ENCODE peak calls at places on chromosome 1, in eight cellular contexts. G, C, M, S, Y, U, O and K are unnamed samples.

GRCh38 chr1:218558411-218558810 is 213.3 kb downstream of the TGFB2 start:
- DNase-seq in G (no peak), C (no peak), M (no peak), S (no peak), Y (no peak), U (no peak), O (no peak), K (no peak)

GRCh38 chr1:43616383-43616782 is 33.6 kb upstream of the KDM4A start:
- DNase-seq in G (no peak), C (no peak), M (no peak), S (no peak), Y (no peak), U (no peak), O (no peak), K (no peak)

GRCh38 chr1:192225713-192226112 is 67.5 kb downstream of the RGS18 start:
- DNase-seq in G (peak; percentile 32), C (no peak), M (no peak), S (no peak), Y (no peak), U (no peak), O (no peak), K (no peak)

GRCh38 chr1:248834343-248834940 is 3.6 kb upstream of the ZNF672 start:
- DNase-seq in G (no peak), C (no peak), M (no peak), S (no peak), Y (no peak), U (no peak), O (no peak), K (no peak)

GRCh38 chr1:87867631-87868030 is 539.0 kb downstream of the LMO4 start:
- DNase-seq in G (peak; percentile 33), C (no peak), M (no peak), S (no peak), Y (no peak), U (no peak), O (no peak), K (no peak)

GRCh38 chr1:65812065-65812464 is 19.4 kb downstream of the PDE4B start:
- DNase-seq in G (peak; percentile 89), C (peak; percentile 32), M (peak; percentile 52), S (peak; percentile 39), Y (no peak), U (no peak), O (no peak), K (peak; percentile 35)

GRCh38 chr1:27403065-27403726 is 10.8 kb downstream of the GPR3 start:
- DNase-seq in G (no peak), C (peak; percentile 83), M (peak; percentile 51), S (peak; percentile 55), Y (peak; percentile 73), U (peak; percentile 53), O (peak; percentile 49), K (no peak)

GRCh38 chr1:34166191-34167090 is 1.4 kb upstream of the CSMD2 start:
- DNase-seq in G (peak; percentile 16), C (no peak), M (no peak), S (no peak), Y (no peak), U (no peak), O (no peak), K (no peak)

GRCh38 chr1:246748006-246748405 is 23.8 kb downstream of the SCCPDH start:
- DNase-seq in G (no peak), C (no peak), M (no peak), S (no peak), Y (no peak), U (no peak), O (no peak), K (no peak)

GRCh38 chr1:67710417-67710816 is 25.4 kb downstream of the GADD45A start:
- DNase-seq in G (peak; percentile 85), C (peak; percentile 55), M (no peak), S (no peak), Y (no peak), U (no peak), O (no peak), K (no peak)

GRCh38 chr1:57612833-57613232 is 189.0 kb upstream of the DAB1 start:
- DNase-seq in G (no peak), C (no peak), M (no peak), S (no peak), Y (no peak), U (no peak), O (no peak), K (no peak)

GRCh38 chr1:109586055-109586454 is 33.4 kb downstream of the GNAT2 start:
- DNase-seq in G (no peak), C (no peak), M (no peak), S (no peak), Y (no peak), U (no peak), O (no peak), K (no peak)

GRCh38 chr1:225877570-225877969 is 4.6 kb downstream of the TMEM63A start:
- DNase-seq in G (no peak), C (peak; percentile 65), M (no peak), S (peak; percentile 67), Y (peak; percentile 68), U (peak; percentile 53), O (peak; percentile 40), K (no peak)

GRCh38 chr1:229434005-229434640 is at the start of gene ACTA1:
- DNase-seq in G (no peak), C (no peak), M (no peak), S (no peak), Y (no peak), U (no peak), O (no peak), K (no peak)

GRCh38 chr1:192732787-192733186 is 76.1 kb upstream of the RGS2 start:
- DNase-seq in G (no peak), C (no peak), M (no peak), S (no peak), Y (no peak), U (no peak), O (no peak), K (no peak)

GRCh38 chr1:2212542-2213491 is 15.3 kb upstream of the SKI start:
- DNase-seq in G (peak; percentile 91), C (peak; percentile 95), M (peak; percentile 85), S (peak; percentile 88), Y (peak; percentile 93), U (peak; percentile 63), O (peak; percentile 63), K (no peak)

GRCh38 chr1:89607156-89607555 is 25.8 kb upstream of the LRRC8C start:
- DNase-seq in G (no peak), C (no peak), M (no peak), S (no peak), Y (no peak), U (no peak), O (peak; percentile 54), K (no peak)

GRCh38 chr1:86552376-86552775 is 5.5 kb downstream of the CLCA4 start:
- DNase-seq in G (no peak), C (no peak), M (no peak), S (no peak), Y (no peak), U (no peak), O (no peak), K (no peak)

GRCh38 chr1:53321366-53321765 is 6.5 kb downstream of the LRP8 start:
- DNase-seq in G (no peak), C (no peak), M (no peak), S (no peak), Y (peak; percentile 39), U (no peak), O (no peak), K (no peak)

DNA sequence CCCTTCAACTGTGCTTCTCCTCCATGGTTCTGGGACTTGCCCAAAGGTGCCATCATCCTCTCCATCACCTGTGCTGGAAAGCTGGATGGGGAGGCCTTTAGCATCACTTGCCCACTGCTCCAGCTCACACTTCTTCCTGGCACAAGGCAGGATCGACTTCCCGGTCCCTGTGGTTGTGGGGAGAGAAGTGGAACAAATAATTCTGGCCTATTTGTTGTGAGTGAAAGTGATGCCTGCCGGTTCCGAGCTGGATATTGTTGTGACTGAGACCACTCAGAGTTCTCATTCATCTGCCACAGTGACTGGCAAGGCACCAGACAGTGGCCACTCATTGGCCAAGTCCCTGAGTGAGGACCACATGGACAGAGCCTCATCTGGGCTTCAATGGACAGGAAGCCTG is 191.9 kb downstream of the PTPRU start:
- DNase-seq in G (no peak), C (no peak), M (no peak), S (no peak), Y (no peak), U (no peak), O (no peak), K (no peak)
- TF ChIP-seq CTCF in G (no peak), C (no peak), M (no peak), S (no peak), Y (no peak), U (no peak), O (no peak), K (no peak)

DNA sequence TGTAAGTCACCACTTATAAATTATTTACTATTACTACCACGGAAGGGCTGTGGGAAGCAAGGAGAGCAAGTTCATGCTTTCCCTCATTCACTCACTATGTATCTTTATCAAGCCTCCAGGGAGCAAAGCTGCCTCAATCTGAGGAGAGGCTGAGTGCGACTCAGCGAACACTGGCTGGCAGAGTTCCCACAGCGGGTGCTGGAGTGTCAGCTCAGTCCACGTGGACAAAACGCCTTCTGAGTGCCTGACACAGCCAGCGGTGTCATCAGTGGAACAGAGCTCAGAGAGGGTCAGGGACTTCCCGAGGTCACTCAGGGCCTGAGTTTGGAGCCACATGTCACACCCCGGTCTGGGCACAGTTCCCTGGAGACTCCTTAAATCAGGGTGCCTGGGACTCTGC is 16.9 kb downstream of the MATN1 start:
- DNase-seq in G (no peak), C (peak; percentile 54), M (no peak), S (no peak), Y (peak; percentile 84), U (peak; percentile 42), O (no peak), K (no peak)
- H3K27me3 ChIP-seq in G (peaks cover 23% of the 10 kb centered on the region), C (no peaks in the 10 kb centered on the region), M (no peaks in the 10 kb centered on the region), S (peaks cover 10% of the 10 kb centered on the region), Y (no peaks in the 10 kb centered on the region), U (no peaks in the 10 kb centered on the region), O (no peaks in the 10 kb centered on the region), K (no peaks in the 10 kb centered on the region)

DNA sequence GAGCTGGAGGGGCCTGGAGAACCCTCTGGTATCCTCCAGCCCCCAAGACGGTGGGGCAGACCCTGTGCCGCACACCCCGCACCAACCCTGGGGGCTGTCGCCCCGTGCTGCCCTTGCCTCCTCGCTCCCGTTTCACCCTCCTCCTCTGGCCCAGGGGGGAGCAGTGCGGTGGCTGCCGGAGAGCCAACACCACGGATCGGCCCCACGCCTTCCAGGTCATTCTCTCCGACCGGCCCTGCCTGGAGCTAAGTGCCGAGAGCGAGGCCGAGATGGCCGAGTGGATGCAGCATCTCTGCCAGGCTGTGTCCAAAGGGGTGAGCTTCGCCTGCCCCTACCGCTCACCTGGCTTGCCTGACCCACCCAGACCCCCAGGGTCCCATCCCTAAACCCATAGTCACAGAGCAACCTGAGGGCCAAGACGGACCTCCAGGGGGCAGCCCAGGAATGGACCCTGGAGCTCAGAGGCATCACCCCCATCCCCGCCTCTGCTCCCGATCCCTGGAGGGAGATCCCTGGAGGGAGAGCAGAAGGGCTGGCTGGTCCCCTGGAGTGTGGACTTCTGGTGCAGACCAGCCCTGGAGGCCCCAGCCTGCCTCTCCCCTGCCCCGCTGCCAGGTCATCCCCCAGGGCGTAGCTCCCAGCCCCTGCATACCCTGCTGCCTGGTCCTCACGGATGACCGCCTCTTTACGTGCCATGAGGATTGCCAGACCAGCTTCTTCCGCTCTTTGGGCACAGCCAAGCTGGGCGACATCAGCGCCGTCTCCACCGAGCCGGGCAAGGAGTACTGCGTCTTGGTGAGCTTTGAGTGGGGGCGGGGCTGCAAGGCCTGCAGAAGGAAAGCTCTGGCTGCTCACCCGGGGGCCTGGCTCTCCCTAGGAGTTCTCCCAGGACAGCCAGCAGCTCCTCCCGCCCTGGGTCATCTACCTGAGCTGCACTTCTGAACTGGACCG is 4.0 kb upstream of the SLC25A34 start:
- DNase-seq in G (no peak), C (no peak), M (no peak), S (no peak), Y (no peak), U (no peak), O (no peak), K (no peak)
- H3K36me3 ChIP-seq in G (no peaks in the 10 kb centered on the region), C (peaks cover 73% of the 10 kb centered on the region), M (peaks cover 6% of the 10 kb centered on the region), S (no peaks in the 10 kb centered on the region), Y (peaks cover 81% of the 10 kb centered on the region), U (no peaks in the 10 kb centered on the region), O (peaks cover 28% of the 10 kb centered on the region), K (peaks cover 3% of the 10 kb centered on the region)

GRCh38 chr1:29233693-29234092 is 2.6 kb upstream of the PTPRU start:
- DNase-seq in G (no peak), C (no peak), M (no peak), S (no peak), Y (no peak), U (no peak), O (no peak), K (no peak)
- TF ChIP-seq CTCF in G (no peak), C (no peak), M (no peak), S (no peak), Y (no peak), U (no peak), O (no peak), K (no peak)